ENCODE peak calls at places on chromosomes 6 and 20, in nine cellular contexts. Z is KG1; V is AG04450; O is T-helper 2 cell; U is germinal center; B is naive thymus-derived CD4-positive, alpha-beta T cell; N is activated B cell treated with CpG ODN at 0.5 μM for 24 hours; D is MG63; M is T47D. Y is an unnamed sample.

GRCh38 chr6:140388141-140388802 is 1013.8 kb upstream of the CITED2 start:
- DNase-seq in Z (no peak), V (no peak), O (no peak), B (no peak), N (no peak), U (no peak), M (no peak), D (no peak), Y (no peak)

GRCh38 chr6:107490568-107491058 is 696 bp downstream of the SOBP start:
- DNase-seq in M (no peak), B (no peak), Z (no peak), V (no peak), U (peak; percentile 25), N (peak; percentile 17), O (no peak), D (no peak), Y (no peak)

GRCh38 chr6:24419526-24419925 is 16.8 kb downstream of the MRS2 start:
- DNase-seq in U (no peak), O (no peak), N (no peak), Z (no peak), V (no peak), B (no peak), M (no peak), D (no peak), Y (no peak)

GRCh38 chr6:11853678-11854417 is 75.2 kb upstream of the ADTRP start:
- DNase-seq in N (no peak), B (no peak), V (no peak), M (no peak), O (no peak), Z (no peak), U (no peak), D (no peak), Y (no peak)

GRCh38 chr6:133314951-133315350 is 73.8 kb downstream of the EYA4 start:
- DNase-seq in N (no peak), Z (no peak), B (no peak), V (no peak), D (peak; percentile 19), U (no peak), O (no peak), M (no peak), Y (no peak)

GRCh38 chr20:39880890-39881289 is 808.1 kb downstream of the MAFB start:
- DNase-seq in U (peak; percentile 3), M (no peak), D (peak; percentile 60), V (no peak), N (no peak), Z (no peak), O (no peak), B (no peak), Y (no peak)

GRCh38 chr20:37681384-37681977 is 12.3 kb upstream of the CTNNBL1 start:
- DNase-seq in M (no peak), U (no peak), O (no peak), V (no peak), N (no peak), D (no peak), B (no peak), Z (no peak), Y (no peak)

GRCh38 chr20:43514062-43514971 is 6.8 kb downstream of the L3MBTL1 start:
- DNase-seq in U (peak; percentile 98), N (peak; percentile 83), M (peak; percentile 95), O (peak; percentile 81), B (peak; percentile 94), V (peak; percentile 97), Z (peak; percentile 93), D (peak; percentile 92), Y (peak; percentile 92)

GRCh38 chr6:156379946-156380707 is 397.1 kb upstream of the ARID1B start:
- DNase-seq in Z (no peak), N (no peak), V (peak; percentile 13), B (no peak), O (no peak), M (no peak), U (no peak), D (peak; percentile 30), Y (no peak)

GRCh38 chr6:148401581-148401980 is 58.9 kb downstream of the SASH1 start:
- DNase-seq in M (no peak), N (no peak), Z (no peak), V (no peak), U (no peak), B (no peak), D (no peak), O (no peak), Y (no peak)

GRCh38 chr6:110517601-110518280 is 41.3 kb upstream of the SLC22A16 start:
- DNase-seq in M (no peak), D (no peak), B (no peak), N (no peak), O (no peak), V (no peak), U (no peak), Z (no peak), Y (no peak)

GRCh38 chr20:45993197-45993951 is 15.3 kb upstream of the MMP9 start:
- DNase-seq in D (peak; percentile 92), N (no peak), M (peak; percentile 87), B (no peak), O (no peak), U (no peak), Z (no peak), V (no peak), Y (peak; percentile 21)

GRCh38 chr6:22583230-22583629 is 13.9 kb downstream of the HDGFL1 start:
- DNase-seq in Z (no peak), U (no peak), B (no peak), V (no peak), D (no peak), O (no peak), N (no peak), M (no peak), Y (no peak)

GRCh38 chr6:37897321-37897720 is 77.8 kb downstream of the ZFAND3 start:
- DNase-seq in N (no peak), U (no peak), B (no peak), O (no peak), M (no peak), Z (no peak), D (no peak), V (no peak), Y (no peak)

GRCh38 chr6:47456536-47456975 is 21.0 kb upstream of the CD2AP start:
- DNase-seq in V (no peak), O (no peak), Z (no peak), M (no peak), D (no peak), N (no peak), U (no peak), B (no peak), Y (no peak)